ENCODE peak calls at places on chromosomes 5 and 9, in six cellular contexts. One of them, this sample, is unnamed.

GRCh38 chr5:8184455-8185063 is 315.6 kb downstream of the MTRR start:
- DNase-seq in Karpas-422: peak
- DNase-seq in mesenchymal stem cell: no peak
- DNase-seq in GM23248: peak
- DNase-seq in CD8-positive, alpha-beta memory T cell: peak
- DNase-seq in heart left ventricle: no peak
- DNase-seq in this sample: no peak

GRCh38 chr9:113587471-113588031 is 124.0 kb downstream of the RGS3 start:
- DNase-seq in heart left ventricle: peak
- DNase-seq in Karpas-422: peak
- DNase-seq in CD8-positive, alpha-beta memory T cell: no peak
- DNase-seq in mesenchymal stem cell: peak
- DNase-seq in GM23248: no peak
- DNase-seq in this sample: no peak

GRCh38 chr9:120780367-120780766 is 12.8 kb downstream of the FBXW2 start:
- DNase-seq in heart left ventricle: no peak
- DNase-seq in mesenchymal stem cell: no peak
- DNase-seq in GM23248: no peak
- DNase-seq in CD8-positive, alpha-beta memory T cell: no peak
- DNase-seq in Karpas-422: no peak
- DNase-seq in this sample: no peak

GRCh38 chr9:107170801-107171200 is 112.3 kb upstream of the RAD23B start:
- DNase-seq in mesenchymal stem cell: no peak
- DNase-seq in CD8-positive, alpha-beta memory T cell: no peak
- DNase-seq in Karpas-422: no peak
- DNase-seq in GM23248: no peak
- DNase-seq in heart left ventricle: no peak
- DNase-seq in this sample: no peak

GRCh38 chr9:120353501-120353900 is 226.5 kb downstream of the CDK5RAP2 start:
- DNase-seq in GM23248: peak
- DNase-seq in CD8-positive, alpha-beta memory T cell: no peak
- DNase-seq in heart left ventricle: no peak
- DNase-seq in Karpas-422: no peak
- DNase-seq in mesenchymal stem cell: peak
- DNase-seq in this sample: no peak

GRCh38 chr5:26282190-26282589 is 756.2 kb downstream of the CDH9 start:
- DNase-seq in Karpas-422: no peak
- DNase-seq in mesenchymal stem cell: no peak
- DNase-seq in GM23248: no peak
- DNase-seq in heart left ventricle: no peak
- DNase-seq in CD8-positive, alpha-beta memory T cell: no peak
- DNase-seq in this sample: no peak

GRCh38 chr9:120433701-120434100 is 146.3 kb downstream of the CDK5RAP2 start:
- DNase-seq in CD8-positive, alpha-beta memory T cell: no peak
- DNase-seq in GM23248: no peak
- DNase-seq in heart left ventricle: no peak
- DNase-seq in mesenchymal stem cell: no peak
- DNase-seq in Karpas-422: no peak
- DNase-seq in this sample: no peak

GRCh38 chr5:118883396-118883795 is 105.0 kb downstream of the DTWD2 start:
- DNase-seq in mesenchymal stem cell: no peak
- DNase-seq in CD8-positive, alpha-beta memory T cell: no peak
- DNase-seq in GM23248: no peak
- DNase-seq in heart left ventricle: no peak
- DNase-seq in Karpas-422: no peak
- DNase-seq in this sample: no peak

GRCh38 chr9:114278881-114279570 is 43.9 kb upstream of the ORM1 start:
- DNase-seq in mesenchymal stem cell: peak
- DNase-seq in heart left ventricle: peak
- DNase-seq in Karpas-422: no peak
- DNase-seq in CD8-positive, alpha-beta memory T cell: no peak
- DNase-seq in GM23248: peak
- DNase-seq in this sample: no peak

GRCh38 chr9:70747335-70747734 is 332.9 kb upstream of the KLF9 start:
- DNase-seq in mesenchymal stem cell: no peak
- DNase-seq in Karpas-422: no peak
- DNase-seq in CD8-positive, alpha-beta memory T cell: no peak
- DNase-seq in heart left ventricle: no peak
- DNase-seq in GM23248: no peak
- DNase-seq in this sample: no peak

GRCh38 chr5:82562696-82563240 is 284.6 kb upstream of the RPS23 start:
- DNase-seq in heart left ventricle: no peak
- DNase-seq in GM23248: no peak
- DNase-seq in Karpas-422: no peak
- DNase-seq in mesenchymal stem cell: no peak
- DNase-seq in CD8-positive, alpha-beta memory T cell: no peak
- DNase-seq in this sample: no peak

GRCh38 chr9:127305450-127306226 is 41.1 kb downstream of the GARNL3 start:
- DNase-seq in mesenchymal stem cell: no peak
- DNase-seq in CD8-positive, alpha-beta memory T cell: no peak
- DNase-seq in heart left ventricle: no peak
- DNase-seq in Karpas-422: no peak
- DNase-seq in GM23248: no peak
- DNase-seq in this sample: no peak

GRCh38 chr5:124061663-124062062 is 549.7 kb downstream of the CSNK1G3 start:
- DNase-seq in Karpas-422: no peak
- DNase-seq in CD8-positive, alpha-beta memory T cell: no peak
- DNase-seq in GM23248: peak
- DNase-seq in mesenchymal stem cell: peak
- DNase-seq in heart left ventricle: no peak
- DNase-seq in this sample: no peak

GRCh38 chr5:16924201-16924600 is 11.9 kb downstream of the MYO10 start:
- DNase-seq in heart left ventricle: no peak
- DNase-seq in CD8-positive, alpha-beta memory T cell: no peak
- DNase-seq in mesenchymal stem cell: no peak
- DNase-seq in GM23248: no peak
- DNase-seq in Karpas-422: no peak
- DNase-seq in this sample: no peak

GRCh38 chr5:16918891-16919671 is 17.0 kb downstream of the MYO10 start:
- DNase-seq in Karpas-422: no peak
- DNase-seq in GM23248: no peak
- DNase-seq in heart left ventricle: no peak
- DNase-seq in mesenchymal stem cell: no peak
- DNase-seq in CD8-positive, alpha-beta memory T cell: no peak
- DNase-seq in this sample: no peak

GRCh38 chr5:16922430-16922829 is 13.7 kb downstream of the MYO10 start:
- DNase-seq in heart left ventricle: no peak
- DNase-seq in Karpas-422: no peak
- DNase-seq in mesenchymal stem cell: no peak
- DNase-seq in CD8-positive, alpha-beta memory T cell: no peak
- DNase-seq in GM23248: no peak
- DNase-seq in this sample: no peak

GRCh38 chr5:16920109-16920816 is 15.8 kb downstream of the MYO10 start:
- DNase-seq in CD8-positive, alpha-beta memory T cell: no peak
- DNase-seq in mesenchymal stem cell: no peak
- DNase-seq in heart left ventricle: no peak
- DNase-seq in Karpas-422: no peak
- DNase-seq in GM23248: no peak
- DNase-seq in this sample: no peak

GRCh38 chr5:16921246-16921645 is 14.8 kb downstream of the MYO10 start:
- DNase-seq in CD8-positive, alpha-beta memory T cell: no peak
- DNase-seq in Karpas-422: no peak
- DNase-seq in mesenchymal stem cell: no peak
- DNase-seq in heart left ventricle: no peak
- DNase-seq in GM23248: no peak
- DNase-seq in this sample: no peak
- H3K27ac ChIP-seq in CD8-positive, alpha-beta memory T cell: no peak
- H3K27ac ChIP-seq in Karpas-422: no peak
- H3K27ac ChIP-seq in mesenchymal stem cell: no peak
- H3K27ac ChIP-seq in heart left ventricle: no peak
- H3K27ac ChIP-seq in GM23248: no peak
- H3K27ac ChIP-seq in this sample: no peak

GRCh38 chr5:30152431-30152830 is 1041.1 kb upstream of the CDH6 start:
- DNase-seq in CD8-positive, alpha-beta memory T cell: no peak
- DNase-seq in heart left ventricle: no peak
- DNase-seq in GM23248: no peak
- DNase-seq in Karpas-422: no peak
- DNase-seq in mesenchymal stem cell: no peak
- DNase-seq in this sample: no peak
- H3K27ac ChIP-seq in CD8-positive, alpha-beta memory T cell: no peak
- H3K27ac ChIP-seq in heart left ventricle: no peak
- H3K27ac ChIP-seq in GM23248: no peak
- H3K27ac ChIP-seq in Karpas-422: no peak
- H3K27ac ChIP-seq in mesenchymal stem cell: no peak
- H3K27ac ChIP-seq in this sample: no peak

DNA sequence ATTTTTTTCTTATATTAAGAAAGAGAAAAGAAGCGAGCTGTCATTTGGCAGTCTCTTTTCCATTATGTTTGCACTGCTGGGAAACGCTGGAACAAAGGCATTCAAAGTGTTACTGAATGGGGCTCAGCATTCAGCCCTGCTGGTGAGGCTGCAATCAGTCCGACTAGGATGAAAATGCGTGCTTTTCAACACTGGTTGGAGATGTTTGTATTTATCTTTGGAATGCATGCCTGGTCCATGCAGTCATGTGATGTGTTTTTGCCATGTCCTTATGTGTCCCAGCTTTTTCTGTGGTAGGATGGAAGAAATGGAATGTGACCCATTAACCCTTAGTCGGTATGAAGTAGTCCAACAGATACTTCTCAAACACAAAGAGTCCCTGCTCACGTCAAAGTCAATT is 603.0 kb upstream of the ZNF608 start:
- DNase-seq in mesenchymal stem cell: peak
- DNase-seq in heart left ventricle: no peak
- DNase-seq in Karpas-422: no peak
- DNase-seq in GM23248: peak
- DNase-seq in CD8-positive, alpha-beta memory T cell: no peak
- DNase-seq in this sample: no peak
- H3K27ac ChIP-seq in mesenchymal stem cell: no peak
- H3K27ac ChIP-seq in heart left ventricle: no peak
- H3K27ac ChIP-seq in Karpas-422: no peak
- H3K27ac ChIP-seq in GM23248: no peak
- H3K27ac ChIP-seq in CD8-positive, alpha-beta memory T cell: no peak
- H3K27ac ChIP-seq in this sample: no peak

GRCh38 chr5:138947780-138948179 is 72.6 kb upstream of the LRRTM2 start:
- DNase-seq in GM23248: no peak
- DNase-seq in heart left ventricle: peak
- DNase-seq in CD8-positive, alpha-beta memory T cell: no peak
- DNase-seq in Karpas-422: no peak
- DNase-seq in mesenchymal stem cell: no peak
- DNase-seq in this sample: no peak
- H3K27ac ChIP-seq in GM23248: no peak
- H3K27ac ChIP-seq in heart left ventricle: no peak
- H3K27ac ChIP-seq in CD8-positive, alpha-beta memory T cell: no peak
- H3K27ac ChIP-seq in Karpas-422: no peak
- H3K27ac ChIP-seq in mesenchymal stem cell: no peak
- H3K27ac ChIP-seq in this sample: peak

GRCh38 chr5:172758077-172758835 is 12.7 kb downstream of the DUSP1 start:
- DNase-seq in mesenchymal stem cell: peak
- DNase-seq in GM23248: peak
- DNase-seq in heart left ventricle: peak
- DNase-seq in Karpas-422: no peak
- DNase-seq in CD8-positive, alpha-beta memory T cell: no peak
- DNase-seq in this sample: no peak
- H3K27ac ChIP-seq in mesenchymal stem cell: peak
- H3K27ac ChIP-seq in GM23248: peak
- H3K27ac ChIP-seq in heart left ventricle: peak
- H3K27ac ChIP-seq in Karpas-422: no peak
- H3K27ac ChIP-seq in CD8-positive, alpha-beta memory T cell: no peak
- H3K27ac ChIP-seq in this sample: no peak

GRCh38 chr5:133457956-133458355 is 154.4 kb downstream of the FSTL4 start:
- DNase-seq in CD8-positive, alpha-beta memory T cell: no peak
- DNase-seq in heart left ventricle: no peak
- DNase-seq in Karpas-422: no peak
- DNase-seq in GM23248: no peak
- DNase-seq in mesenchymal stem cell: no peak
- DNase-seq in this sample: no peak

GRCh38 chr5:133457439-133457838 is 154.9 kb downstream of the FSTL4 start:
- DNase-seq in CD8-positive, alpha-beta memory T cell: no peak
- DNase-seq in heart left ventricle: no peak
- DNase-seq in mesenchymal stem cell: no peak
- DNase-seq in Karpas-422: no peak
- DNase-seq in GM23248: no peak
- DNase-seq in this sample: no peak

GRCh38 chr5:133460172-133460758 is 152.1 kb downstream of the FSTL4 start:
- DNase-seq in Karpas-422: peak
- DNase-seq in mesenchymal stem cell: no peak
- DNase-seq in CD8-positive, alpha-beta memory T cell: no peak
- DNase-seq in GM23248: peak
- DNase-seq in heart left ventricle: no peak
- DNase-seq in this sample: no peak

GRCh38 chr5:133458435-133458834 is 153.9 kb downstream of the FSTL4 start:
- DNase-seq in mesenchymal stem cell: no peak
- DNase-seq in heart left ventricle: no peak
- DNase-seq in Karpas-422: no peak
- DNase-seq in CD8-positive, alpha-beta memory T cell: no peak
- DNase-seq in GM23248: no peak
- DNase-seq in this sample: no peak

GRCh38 chr5:133459474-133460155 is 152.7 kb downstream of the FSTL4 start:
- DNase-seq in heart left ventricle: no peak
- DNase-seq in mesenchymal stem cell: no peak
- DNase-seq in CD8-positive, alpha-beta memory T cell: no peak
- DNase-seq in GM23248: no peak
- DNase-seq in Karpas-422: no peak
- DNase-seq in this sample: no peak
- H3K27ac ChIP-seq in heart left ventricle: no peak
- H3K27ac ChIP-seq in mesenchymal stem cell: no peak
- H3K27ac ChIP-seq in CD8-positive, alpha-beta memory T cell: no peak
- H3K27ac ChIP-seq in GM23248: no peak
- H3K27ac ChIP-seq in Karpas-422: no peak
- H3K27ac ChIP-seq in this sample: no peak

GRCh38 chr5:674630-675011 is 18.5 kb downstream of the TPPP start:
- DNase-seq in GM23248: peak
- DNase-seq in CD8-positive, alpha-beta memory T cell: no peak
- DNase-seq in Karpas-422: peak
- DNase-seq in heart left ventricle: no peak
- DNase-seq in mesenchymal stem cell: peak
- DNase-seq in this sample: no peak
- H3K27ac ChIP-seq in GM23248: no peak
- H3K27ac ChIP-seq in CD8-positive, alpha-beta memory T cell: no peak
- H3K27ac ChIP-seq in Karpas-422: no peak
- H3K27ac ChIP-seq in heart left ventricle: peak
- H3K27ac ChIP-seq in mesenchymal stem cell: no peak
- H3K27ac ChIP-seq in this sample: peak